ENCODE peak calls at places on chromosomes 3 and 15, in eight cellular contexts. L is progenitor cell of endocrine pancreas, V is kidney, G is transverse colon, W is choroid plexus epithelial cell, M is uterus, K is left ventricle myocardium inferior, O is GM20000. R is an unnamed sample.

GRCh38 chr3:126538316-126538715 is 14.4 kb downstream of the CHST13 start:
- DNase-seq in L (no peak), V (peak), G (peak), W (no peak), M (no peak), K (no peak), O (no peak), R (no peak)

GRCh38 chr3:106729481-106729880 is 647.8 kb upstream of the CCDC54 start:
- DNase-seq in L (no peak), V (no peak), G (no peak), W (no peak), M (no peak), K (no peak), O (no peak), R (no peak)

GRCh38 chr15:92395176-92395521 is 1.5 kb downstream of the ST8SIA2 start:
- DNase-seq in L (no peak), V (no peak), G (no peak), W (no peak), M (no peak), K (no peak), O (no peak), R (no peak)

GRCh38 chr15:75455982-75456531 is 4.6 kb upstream of the SIN3A start:
- DNase-seq in L (no peak), V (no peak), G (peak), W (peak), M (no peak), K (no peak), O (peak), R (peak)

GRCh38 chr15:45572627-45573026 is 14.6 kb upstream of the BLOC1S6 start:
- DNase-seq in L (no peak), V (no peak), G (no peak), W (no peak), M (no peak), K (no peak), O (no peak), R (no peak)

GRCh38 chr3:124248471-124249028 is 256.6 kb upstream of the ROPN1 start:
- DNase-seq in L (no peak), V (peak), G (peak), W (peak), M (peak), K (peak), O (no peak), R (no peak)

GRCh38 chr15:68200016-68200861 is 4.9 kb downstream of the CALML4 start:
- DNase-seq in L (no peak), V (peak), G (no peak), W (peak), M (no peak), K (no peak), O (no peak), R (no peak)

GRCh38 chr3:94928921-94929320 is 866.1 kb downstream of the NSUN3 start:
- DNase-seq in L (no peak), V (no peak), G (no peak), W (peak), M (no peak), K (no peak), O (no peak), R (no peak)

GRCh38 chr3:140630866-140631265 is 47.0 kb upstream of the TRIM42 start:
- DNase-seq in L (no peak), V (no peak), G (no peak), W (peak), M (no peak), K (no peak), O (no peak), R (no peak)

GRCh38 chr3:2851835-2852234 is 258.3 kb downstream of the IL5RA start:
- DNase-seq in L (no peak), V (no peak), G (peak), W (no peak), M (peak), K (peak), O (no peak), R (no peak)

GRCh38 chr3:67461667-67462142 is 192.7 kb downstream of the SUCLG2 start:
- DNase-seq in L (no peak), V (no peak), G (no peak), W (peak), M (no peak), K (no peak), O (no peak), R (no peak)

GRCh38 chr3:127525373-127525772 is 65.2 kb downstream of the TPRA1 start:
- DNase-seq in L (no peak), V (no peak), G (no peak), W (peak), M (no peak), K (no peak), O (no peak), R (no peak)

GRCh38 chr3:169148448-169149348 is 514.8 kb downstream of the MECOM start:
- DNase-seq in L (no peak), V (no peak), G (no peak), W (no peak), M (no peak), K (no peak), O (no peak), R (no peak)

GRCh38 chr3:120177907-120178306 is 83.7 kb upstream of the GSK3B start:
- DNase-seq in L (no peak), V (no peak), G (no peak), W (no peak), M (no peak), K (no peak), O (no peak), R (no peak)

GRCh38 chr3:197942956-197943556 is 6.9 kb upstream of the RPL35A start:
- DNase-seq in L (no peak), V (no peak), G (no peak), W (peak), M (no peak), K (no peak), O (peak), R (peak)

GRCh38 chr3:37986479-37987314 is 3.9 kb upstream of the VILL start:
- DNase-seq in L (peak), V (peak), G (peak), W (no peak), M (no peak), K (no peak), O (no peak), R (no peak)

GRCh38 chr15:83062768-83063180 is 4.3 kb downstream of the BTBD1 start:
- DNase-seq in L (no peak), V (no peak), G (no peak), W (no peak), M (no peak), K (no peak), O (peak), R (peak)

GRCh38 chr3:67647390-67647878 is 7.0 kb downstream of the SUCLG2 start:
- DNase-seq in L (no peak), V (no peak), G (peak), W (peak), M (no peak), K (peak), O (no peak), R (no peak)

GRCh38 chr3:124671123-124671522 is 59.1 kb upstream of the UMPS start:
- DNase-seq in L (no peak), V (no peak), G (no peak), W (no peak), M (no peak), K (no peak), O (no peak), R (no peak)

GRCh38 chr15:77623008-77623877 is 9.5 kb downstream of the LINGO1 start:
- DNase-seq in L (no peak), V (no peak), G (no peak), W (no peak), M (no peak), K (no peak), O (no peak), R (no peak)

GRCh38 chr3:197309528-197310361 is 11.3 kb upstream of the DLG1 start:
- DNase-seq in L (no peak), V (no peak), G (no peak), W (peak), M (no peak), K (no peak), O (no peak), R (no peak)

GRCh38 chr3:70358978-70359580 is 46.6 kb upstream of the MDFIC2 start:
- DNase-seq in L (no peak), V (no peak), G (no peak), W (peak), M (no peak), K (no peak), O (peak), R (no peak)

GRCh38 chr15:31004220-31004733 is 12.8 kb upstream of the MTMR10 start:
- DNase-seq in L (no peak), V (no peak), G (peak), W (no peak), M (no peak), K (peak), O (peak), R (peak)

GRCh38 chr15:63933522-63933921 is 99.8 kb upstream of the HERC1 start:
- DNase-seq in L (no peak), V (no peak), G (no peak), W (no peak), M (no peak), K (no peak), O (no peak), R (no peak)

GRCh38 chr3:29420106-29420505 is 139.2 kb downstream of the RBMS3 start:
- DNase-seq in L (no peak), V (no peak), G (no peak), W (no peak), M (peak), K (no peak), O (no peak), R (no peak)

GRCh38 chr3:171810278-171811058 is at the start of gene PLD1:
- DNase-seq in L (peak), V (peak), G (peak), W (peak), M (no peak), K (peak), O (peak), R (peak)

GRCh38 chr3:52820741-52821140 is 9.7 kb downstream of the ITIH4 start:
- DNase-seq in L (no peak), V (no peak), G (no peak), W (peak), M (no peak), K (no peak), O (peak), R (peak)

DNA sequence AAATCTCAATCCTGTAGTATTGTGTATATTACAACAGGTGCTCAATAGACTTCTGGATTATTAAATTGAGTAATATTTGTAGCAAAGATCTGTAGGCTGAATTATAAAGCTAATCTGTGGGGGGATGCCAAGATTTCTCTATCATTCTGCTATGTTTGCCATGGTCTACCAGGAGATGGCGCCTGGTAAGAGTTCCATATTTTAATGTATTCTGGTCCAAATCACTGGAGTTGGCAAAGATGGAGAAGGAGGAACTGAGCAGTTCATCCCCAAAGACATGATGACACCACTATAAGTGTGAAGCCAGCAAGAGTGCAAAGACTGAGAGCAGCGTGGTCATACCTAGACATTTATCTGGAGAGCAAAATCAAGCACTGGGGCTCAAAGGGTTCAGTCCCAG is 340.8 kb upstream of the TPRG1 start:
- DNase-seq in L (no peak), V (no peak), G (no peak), W (peak), M (no peak), K (no peak), O (no peak), R (no peak)
- TF ChIP-seq CTCF in L (no peak), V (no peak), G (no peak), W (peak), M (no peak), K (peak), O (no peak), R (no peak)

DNA sequence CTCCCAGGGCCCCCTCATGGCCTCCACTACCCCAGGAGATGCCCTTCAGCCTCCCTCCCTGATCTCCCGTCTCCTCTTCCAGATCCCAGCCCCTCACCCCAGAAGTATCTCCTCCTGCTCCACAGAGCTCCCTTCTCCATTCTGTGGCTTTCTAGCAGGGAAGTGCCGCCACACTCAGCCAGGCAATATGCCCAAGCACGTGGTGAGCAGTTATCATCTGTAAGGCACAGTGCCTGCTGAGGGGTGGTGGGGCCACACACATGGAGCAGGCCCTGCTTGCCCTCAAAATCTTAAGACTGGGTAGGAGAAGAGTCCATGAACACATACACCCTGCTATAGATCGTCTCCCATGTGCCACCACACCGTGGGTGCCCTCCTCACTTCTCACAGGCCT is 2.4 kb upstream of the PHGR1 start:
- DNase-seq in L (no peak), V (peak), G (no peak), W (no peak), M (no peak), K (no peak), O (no peak), R (no peak)
- TF ChIP-seq CTCF in L (no peak), V (no peak), G (no peak), W (no peak), M (no peak), K (no peak), O (no peak), R (no peak)

DNA sequence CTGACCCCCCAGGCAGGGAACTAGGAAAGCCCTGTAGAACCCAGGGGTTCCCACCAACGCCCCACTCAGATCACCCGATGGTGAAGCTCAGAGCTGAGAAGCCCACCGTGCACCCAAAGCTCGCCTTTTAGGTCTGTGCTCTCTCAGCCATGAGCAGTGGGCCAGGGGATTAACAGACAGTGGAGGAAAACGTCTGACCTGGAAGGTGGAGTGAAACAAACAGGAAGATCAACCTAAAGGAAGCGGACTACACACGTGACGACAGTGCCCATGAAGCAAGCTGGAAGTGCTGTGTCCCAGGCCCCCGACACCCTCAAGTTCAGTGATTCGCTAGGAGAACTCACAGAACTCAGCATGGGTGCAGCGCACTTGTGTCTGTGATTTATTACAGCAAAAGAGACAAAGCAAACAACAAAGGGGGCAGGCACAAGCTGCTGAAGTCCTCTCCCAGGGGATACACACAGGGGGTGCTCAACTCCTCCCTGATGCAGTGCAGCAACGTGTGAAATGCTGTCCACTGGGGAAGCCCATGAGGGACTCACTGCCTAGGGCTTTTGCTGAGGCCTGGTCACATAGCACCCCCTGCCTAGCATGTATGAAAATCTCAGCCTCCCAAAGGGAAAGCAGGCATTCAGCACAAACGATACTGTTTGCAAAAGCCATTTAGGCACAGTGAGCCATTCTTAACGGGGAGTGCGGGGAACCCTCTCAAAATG is 43.5 kb downstream of the CFAP92 start:
- DNase-seq in L (no peak), V (no peak), G (no peak), W (peak), M (no peak), K (no peak), O (peak), R (no peak)
- TF ChIP-seq CTCF in L (peak), V (peak), G (no peak), W (peak), M (no peak), K (peak), O (peak), R (no peak)

GRCh38 chr3:188573286-188573928 is 419.4 kb downstream of the LPP start:
- DNase-seq in L (no peak), V (no peak), G (no peak), W (no peak), M (no peak), K (no peak), O (no peak), R (no peak)
- TF ChIP-seq CTCF in L (no peak), V (no peak), G (no peak), W (no peak), M (no peak), K (no peak), O (no peak), R (no peak)

GRCh38 chr15:74036271-74037170 is 42.0 kb downstream of the PML start:
- DNase-seq in L (peak), V (no peak), G (peak), W (peak), M (peak), K (peak), O (no peak), R (peak)
- TF ChIP-seq CTCF in L (peak), V (peak), G (peak), W (peak), M (peak), K (peak), O (peak), R (peak)

GRCh38 chr15:65303687-65304392 is 637 bp upstream of the RNU5B-1 start:
- DNase-seq in L (no peak), V (no peak), G (peak), W (peak), M (peak), K (peak), O (no peak), R (no peak)
- TF ChIP-seq CTCF in L (no peak), V (no peak), G (no peak), W (no peak), M (no peak), K (no peak), O (no peak), R (no peak)

GRCh38 chr3:135161425-135161824 is 366.4 kb downstream of the EPHB1 start:
- DNase-seq in L (no peak), V (no peak), G (no peak), W (no peak), M (no peak), K (no peak), O (no peak), R (no peak)
- TF ChIP-seq CTCF in L (no peak), V (no peak), G (no peak), W (no peak), M (no peak), K (no peak), O (no peak), R (no peak)

R was measured in GM13976.